ENCODE peak calls at places on chromosome 10, in six cellular contexts. X is IMR-90, V is trophoblast cell, Y is mesenchymal stem cell, L is neuronal stem cell, T is H1. D is an unnamed sample.

GRCh38 chr10:76546411-76546810 is 1091.2 kb downstream of the KCNMA1 start:
- DNase-seq in X (no peak), V (no peak), Y (no peak), L (no peak), T (no peak), D (no peak)

GRCh38 chr10:125023862-125024495 is 82.1 kb downstream of the ZRANB1 start:
- DNase-seq in X (no peak), V (no peak), Y (no peak), L (no peak), T (no peak), D (no peak)

GRCh38 chr10:48623607-48624132 is 18.8 kb upstream of the ARHGAP22 start:
- DNase-seq in X (no peak), V (peak), Y (no peak), L (no peak), T (no peak), D (no peak)

GRCh38 chr10:48580236-48580635 is 24.6 kb downstream of the ARHGAP22 start:
- DNase-seq in X (no peak), V (no peak), Y (no peak), L (no peak), T (no peak), D (peak)

GRCh38 chr10:122639801-122640200 is 59.8 kb downstream of the C10orf120 start:
- DNase-seq in X (no peak), V (no peak), Y (no peak), L (no peak), T (no peak), D (no peak)

GRCh38 chr10:53358536-53358935 is 586.0 kb upstream of the MBL2 start:
- DNase-seq in X (no peak), V (no peak), Y (no peak), L (no peak), T (no peak), D (peak)

GRCh38 chr10:33453081-33453850 is 118.8 kb upstream of the NRP1 start:
- DNase-seq in X (peak), V (no peak), Y (no peak), L (no peak), T (no peak), D (no peak)

GRCh38 chr10:21194510-21194993 is 297.4 kb upstream of the NEBL start:
- DNase-seq in X (no peak), V (peak), Y (peak), L (no peak), T (no peak), D (no peak)

GRCh38 chr10:126849646-126850045 is 55.6 kb upstream of the DOCK1 start:
- DNase-seq in X (no peak), V (no peak), Y (no peak), L (no peak), T (peak), D (no peak)

GRCh38 chr10:71220689-71221540 is 8.5 kb downstream of the UNC5B start:
- DNase-seq in X (no peak), V (no peak), Y (peak), L (no peak), T (no peak), D (no peak)

GRCh38 chr10:91590142-91590903 is 42.5 kb downstream of the PPP1R3C start:
- DNase-seq in X (peak), V (peak), Y (peak), L (no peak), T (no peak), D (no peak)

GRCh38 chr10:68666280-68666760 is 54.7 kb upstream of the CCAR1 start:
- DNase-seq in X (peak), V (no peak), Y (peak), L (no peak), T (no peak), D (no peak)

GRCh38 chr10:5975641-5976473 is 1.5 kb downstream of the IL15RA start:
- DNase-seq in X (peak), V (peak), Y (peak), L (no peak), T (no peak), D (no peak)

GRCh38 chr10:70970830-70971229 is 82.5 kb upstream of the PCBD1 start:
- DNase-seq in X (peak), V (no peak), Y (no peak), L (no peak), T (no peak), D (peak)

GRCh38 chr10:33333260-33334169 is 952 bp downstream of the NRP1 start:
- DNase-seq in X (no peak), V (peak), Y (peak), L (peak), T (no peak), D (no peak)

GRCh38 chr10:33743429-33743857 is 409.0 kb upstream of the NRP1 start:
- DNase-seq in X (no peak), V (no peak), Y (no peak), L (no peak), T (no peak), D (no peak)

GRCh38 chr10:116888380-116889055 is 39.2 kb downstream of the ENO4 start:
- DNase-seq in X (peak), V (peak), Y (peak), L (no peak), T (no peak), D (peak)

GRCh38 chr10:77949167-77949566 is 22.6 kb upstream of the DLG5 start:
- DNase-seq in X (peak), V (peak), Y (peak), L (no peak), T (peak), D (peak)

GRCh38 chr10:119521443-119522204 is 20.9 kb downstream of the RGS10 start:
- DNase-seq in X (peak), V (peak), Y (peak), L (no peak), T (no peak), D (no peak)

GRCh38 chr10:58625070-58625469 is 112.4 kb downstream of the BICC1 start:
- DNase-seq in X (peak), V (no peak), Y (no peak), L (no peak), T (no peak), D (no peak)

GRCh38 chr10:94361161-94361794 is 1.5 kb downstream of the NOC3L start:
- DNase-seq in X (no peak), V (no peak), Y (peak), L (no peak), T (no peak), D (no peak)

GRCh38 chr10:29146736-29147135 is 142.1 kb upstream of the LYZL1 start:
- DNase-seq in X (no peak), V (peak), Y (no peak), L (no peak), T (no peak), D (no peak)

GRCh38 chr10:14386202-14386593 is 55.5 kb upstream of the FRMD4A start:
- DNase-seq in X (peak), V (peak), Y (peak), L (no peak), T (no peak), D (no peak)

GRCh38 chr10:73907841-73908517 is 3.0 kb upstream of the PLAU start:
- DNase-seq in X (peak), V (peak), Y (peak), L (no peak), T (no peak), D (no peak)

GRCh38 chr10:19904202-19904661 is 88.0 kb downstream of the PLXDC2 start:
- DNase-seq in X (peak), V (peak), Y (peak), L (no peak), T (no peak), D (no peak)

GRCh38 chr10:81130014-81130413 is 592.3 kb downstream of the SH2D4B start:
- DNase-seq in X (no peak), V (no peak), Y (no peak), L (no peak), T (no peak), D (no peak)

GRCh38 chr10:93294004-93294403 is 188.1 kb downstream of the MYOF start:
- DNase-seq in X (no peak), V (no peak), Y (no peak), L (no peak), T (no peak), D (no peak)
- H2BK120ac ChIP-seq in X (no peak), V (no peak), Y (no peak), L (no peak), T (no peak), D (no peak)

DNA sequence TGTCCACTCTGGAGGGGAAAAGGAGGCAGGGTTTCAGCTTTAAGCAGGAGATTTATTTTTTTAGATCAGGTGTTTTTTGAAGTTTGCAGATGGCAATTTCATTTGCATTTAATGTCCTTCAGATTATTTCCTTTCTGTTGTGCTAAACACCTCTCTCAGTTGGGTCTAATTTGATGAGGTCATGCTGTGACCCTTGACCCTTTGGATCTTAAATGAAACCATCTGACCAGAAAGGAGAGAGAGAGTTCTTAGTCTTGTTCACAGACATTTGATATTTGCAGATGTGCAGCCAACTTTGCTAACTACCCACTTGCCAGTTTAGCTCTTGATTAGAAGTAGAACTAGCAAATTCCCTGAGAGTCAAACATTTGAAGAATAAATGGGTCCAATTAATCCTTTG is 101.5 kb upstream of the RAB11FIP2 start:
- DNase-seq in X (no peak), V (no peak), Y (no peak), L (peak), T (no peak), D (no peak)
- H3K14ac ChIP-seq in X (no peak), V (no peak), Y (no peak), L (no peak), T (no peak), D (no peak)

DNA sequence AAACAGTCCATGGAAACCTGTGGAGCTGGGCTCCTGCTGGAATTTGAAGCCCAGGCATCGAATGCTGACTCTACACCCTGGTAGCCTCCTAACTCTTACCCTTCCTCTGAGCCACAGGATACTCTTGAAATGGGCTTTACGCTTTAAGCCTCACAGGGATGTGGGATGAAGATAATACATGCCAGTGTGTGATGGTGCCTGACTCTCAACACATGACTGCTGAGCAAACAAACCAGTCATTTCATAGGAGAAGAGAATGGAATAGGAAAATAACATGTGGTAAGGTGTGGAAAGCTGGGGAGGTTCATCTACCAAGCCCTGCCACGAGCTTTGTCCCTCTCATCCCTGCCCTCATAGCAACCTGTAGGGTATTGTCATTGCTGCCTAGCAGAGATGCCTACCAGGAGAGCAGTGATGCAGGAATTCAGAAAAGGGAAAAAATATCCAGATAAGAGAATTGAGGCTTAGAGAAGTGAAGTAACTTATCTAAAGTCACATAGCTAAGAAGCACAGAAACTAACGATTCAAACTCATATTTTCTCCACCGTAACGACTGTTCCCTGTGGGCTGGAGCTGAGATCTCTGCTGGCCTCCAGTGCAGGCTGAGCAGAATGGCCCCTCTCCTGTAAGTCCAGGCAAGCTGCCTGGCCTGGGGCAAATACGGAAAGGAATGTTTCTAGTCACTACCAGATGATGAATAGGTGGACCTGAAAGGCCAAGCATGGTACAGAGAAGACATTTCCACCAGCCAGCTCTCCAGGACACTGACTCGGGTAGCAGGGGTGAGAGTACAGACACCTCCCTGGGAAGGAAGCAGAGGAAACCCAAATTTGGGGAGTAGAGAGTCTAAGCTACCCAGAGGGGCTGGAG is 90.2 kb upstream of the DUSP5 start:
- DNase-seq in X (no peak), V (peak), Y (no peak), L (no peak), T (no peak), D (no peak)
- H3K9ac ChIP-seq in X (no peak), V (no peak), Y (peak), L (no peak), T (no peak), D (no peak)

GRCh38 chr10:22315455-22316285 is 518 bp upstream of the COMMD3 start:
- DNase-seq in X (no peak), V (no peak), Y (no peak), L (no peak), T (peak), D (no peak)
- H2BK120ac ChIP-seq in X (peak), V (peak), Y (peak), L (no peak), T (no peak), D (no peak)

GRCh38 chr10:17782921-17783665 is 26.1 kb upstream of the MRC1 start:
- DNase-seq in X (peak), V (peak), Y (no peak), L (no peak), T (no peak), D (no peak)

GRCh38 chr10:17781856-17782255 is 27.3 kb upstream of the MRC1 start:
- DNase-seq in X (no peak), V (no peak), Y (no peak), L (no peak), T (no peak), D (peak)

GRCh38 chr10:17784701-17785100 is 24.4 kb upstream of the MRC1 start:
- DNase-seq in X (peak), V (no peak), Y (no peak), L (no peak), T (no peak), D (no peak)

GRCh38 chr10:17785276-17785935 is 23.7 kb upstream of the MRC1 start:
- DNase-seq in X (no peak), V (peak), Y (no peak), L (no peak), T (no peak), D (no peak)

DNA sequence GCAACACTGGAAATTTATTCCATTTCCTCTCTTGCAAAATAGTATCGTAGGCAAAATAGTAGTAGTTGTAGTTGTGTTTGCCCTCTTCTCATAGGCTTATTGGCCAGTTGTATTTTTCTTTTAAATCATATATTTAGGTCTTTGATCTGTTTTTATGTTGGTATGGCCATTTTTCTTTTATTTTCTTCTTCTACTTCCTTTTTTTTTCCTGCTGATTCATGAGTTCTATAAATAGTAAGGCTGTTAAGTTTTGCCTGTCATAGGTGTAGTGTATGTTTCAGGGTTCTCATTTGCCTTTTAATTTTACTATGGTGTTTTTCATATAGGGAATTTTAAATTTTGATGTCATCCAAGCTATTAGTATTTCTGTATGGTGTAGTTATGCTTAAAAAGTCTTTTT is 25.4 kb upstream of the MRC1 start:
- DNase-seq in X (no peak), V (peak), Y (no peak), L (no peak), T (no peak), D (no peak)
- H3K14ac ChIP-seq in X (no peak), V (no peak), Y (no peak), L (no peak), T (no peak), D (no peak)

GRCh38 chr10:22246680-22247391 is 29.0 kb upstream of the EBLN1 start:
- DNase-seq in X (peak), V (peak), Y (peak), L (no peak), T (no peak), D (no peak)

GRCh38 chr10:22244001-22244400 is 26.2 kb upstream of the EBLN1 start:
- DNase-seq in X (no peak), V (no peak), Y (no peak), L (no peak), T (peak), D (peak)

GRCh38 chr10:22244855-22245254 is 27.0 kb upstream of the EBLN1 start:
- DNase-seq in X (no peak), V (no peak), Y (no peak), L (no peak), T (no peak), D (no peak)

GRCh38 chr10:22247636-22248035 is 29.8 kb upstream of the EBLN1 start:
- DNase-seq in X (no peak), V (no peak), Y (no peak), L (no peak), T (no peak), D (no peak)

DNA sequence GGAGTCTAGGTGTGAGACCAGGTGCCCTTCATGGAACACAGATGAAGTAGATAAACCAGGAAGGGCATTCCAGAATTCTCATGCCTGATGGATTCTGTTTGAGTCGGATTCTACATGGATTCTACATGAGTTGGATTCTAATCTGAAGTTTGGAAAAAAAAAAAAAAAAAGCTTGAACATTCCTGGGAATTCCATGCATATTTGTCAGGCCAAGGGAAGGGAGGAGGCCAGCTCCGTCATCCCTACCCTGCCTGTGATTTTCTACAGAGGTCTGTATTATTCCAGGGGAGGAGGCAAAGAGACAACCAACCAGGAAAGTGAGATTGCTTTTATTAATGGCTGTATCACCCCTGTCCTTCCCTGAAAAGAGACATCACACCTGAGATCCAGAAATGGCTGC is 27.8 kb upstream of the EBLN1 start:
- DNase-seq in X (no peak), V (peak), Y (no peak), L (no peak), T (no peak), D (no peak)
- H3K9ac ChIP-seq in X (no peak), V (no peak), Y (no peak), L (no peak), T (no peak), D (no peak)

DNA sequence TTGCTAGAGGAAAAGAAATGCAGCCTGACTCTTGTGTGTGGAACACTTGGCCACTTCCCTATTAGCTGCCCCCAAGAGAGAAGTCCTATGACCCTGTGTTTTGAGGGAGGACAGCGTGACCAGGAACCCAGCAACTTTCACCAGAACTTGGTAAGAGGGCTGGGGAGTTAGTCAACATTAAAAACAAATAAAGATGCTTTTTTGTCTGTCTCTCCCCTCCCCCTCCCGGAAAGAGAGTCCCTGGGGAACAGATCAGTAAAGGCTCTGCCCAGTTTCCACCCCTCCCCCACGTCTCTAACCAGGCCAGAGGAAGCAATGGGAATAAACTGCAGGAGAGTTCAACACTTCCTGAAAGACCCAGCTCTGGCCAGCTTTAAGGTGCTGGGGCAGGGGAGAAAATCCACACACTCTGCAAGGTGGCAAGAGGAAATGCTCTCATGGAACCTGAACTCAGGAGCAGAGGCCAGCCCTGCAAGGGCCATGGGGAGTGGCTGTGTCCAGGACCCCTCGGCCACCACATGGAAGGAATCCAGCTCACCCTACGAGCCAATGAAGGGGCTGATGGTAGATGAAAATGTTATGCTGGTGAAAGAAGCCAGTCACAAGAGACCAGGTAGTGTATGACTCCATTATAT is 21.5 kb downstream of the SH3PXD2A start:
- DNase-seq in X (no peak), V (no peak), Y (peak), L (no peak), T (no peak), D (peak)
- H2BK120ac ChIP-seq in X (no peak), V (no peak), Y (peak), L (no peak), T (peak), D (no peak)

D was measured in H9.